ENCODE peak calls at places on chromosomes 7 and 10, in six cellular contexts. T is spleen, M is transverse colon, I is breast epithelium, B is suprapubic skin, C is prostate gland. P is an unnamed sample.

GRCh38 chr10:34908472-34908871 is 93.4 kb upstream of the PARD3 start:
- DNase-seq in T (no peak), M (no peak), I (no peak), B (no peak), C (no peak), P (no peak)

GRCh38 chr7:22267989-22268615 is 88.9 kb downstream of the RAPGEF5 start:
- DNase-seq in T (no peak), M (no peak), I (no peak), B (no peak), C (no peak), P (no peak)

GRCh38 chr10:34679177-34679576 is 135.9 kb downstream of the PARD3 start:
- DNase-seq in T (no peak), M (no peak), I (no peak), B (no peak), C (no peak), P (no peak)

GRCh38 chr7:158017226-158018060 is 570.2 kb downstream of the PTPRN2 start:
- DNase-seq in T (peak; percentile 61), M (no peak), I (peak; percentile 40), B (peak; percentile 33), C (no peak), P (peak; percentile 15)

GRCh38 chr7:123208793-123209192 is 9.0 kb upstream of the SLC13A1 start:
- DNase-seq in T (no peak), M (no peak), I (no peak), B (no peak), C (no peak), P (no peak)

GRCh38 chr7:42029405-42029804 is 207.6 kb downstream of the GLI3 start:
- DNase-seq in T (no peak), M (no peak), I (no peak), B (no peak), C (no peak), P (no peak)

GRCh38 chr10:31194986-31195385 is 124.0 kb upstream of the ZEB1 start:
- DNase-seq in T (no peak), M (no peak), I (no peak), B (no peak), C (no peak), P (no peak)

GRCh38 chr7:24436131-24436920 is 136.9 kb upstream of the PALS2 start:
- DNase-seq in T (no peak), M (no peak), I (no peak), B (no peak), C (no peak), P (no peak)

GRCh38 chr7:40634118-40634517 is 499.3 kb downstream of the SUGCT start:
- DNase-seq in T (no peak), M (no peak), I (no peak), B (no peak), C (no peak), P (no peak)

GRCh38 chr10:3270597-3270996 is 98.0 kb upstream of the PITRM1 start:
- DNase-seq in T (no peak), M (no peak), I (no peak), B (no peak), C (no peak), P (no peak)

GRCh38 chr7:3722396-3722846 is 421.4 kb downstream of the SDK1 start:
- DNase-seq in T (peak; percentile 76), M (no peak), I (no peak), B (no peak), C (no peak), P (no peak)

GRCh38 chr7:55212838-55213237 is 152.3 kb upstream of the LANCL2 start:
- DNase-seq in T (peak; percentile 64), M (no peak), I (no peak), B (no peak), C (no peak), P (no peak)

GRCh38 chr7:106205621-106206222 is 79.1 kb downstream of the NAMPT start:
- DNase-seq in T (no peak), M (no peak), I (no peak), B (no peak), C (peak; percentile 24), P (no peak)

GRCh38 chr10:8137272-8137680 is 82.8 kb downstream of the GATA3 start:
- DNase-seq in T (no peak), M (no peak), I (no peak), B (no peak), C (no peak), P (no peak)

GRCh38 chr7:110157631-110158362 is 933.1 kb upstream of the LRRN3 start:
- DNase-seq in T (no peak), M (no peak), I (no peak), B (no peak), C (no peak), P (no peak)

GRCh38 chr10:102642553-102643345 is 1.5 kb upstream of the TRIM8 start:
- DNase-seq in T (peak; percentile 91), M (peak; percentile 70), I (no peak), B (no peak), C (peak; percentile 75), P (peak; percentile 56)

GRCh38 chr7:71972513-71972912 is 439.6 kb downstream of the CALN1 start:
- DNase-seq in T (no peak), M (no peak), I (no peak), B (no peak), C (no peak), P (no peak)

GRCh38 chr7:51457079-51457478 is 140.5 kb upstream of the COBL start:
- DNase-seq in T (no peak), M (no peak), I (no peak), B (no peak), C (no peak), P (no peak)

GRCh38 chr7:41816111-41816510 is 113.2 kb upstream of the INHBA start:
- DNase-seq in T (no peak), M (no peak), I (no peak), B (no peak), C (no peak), P (no peak)

DNA sequence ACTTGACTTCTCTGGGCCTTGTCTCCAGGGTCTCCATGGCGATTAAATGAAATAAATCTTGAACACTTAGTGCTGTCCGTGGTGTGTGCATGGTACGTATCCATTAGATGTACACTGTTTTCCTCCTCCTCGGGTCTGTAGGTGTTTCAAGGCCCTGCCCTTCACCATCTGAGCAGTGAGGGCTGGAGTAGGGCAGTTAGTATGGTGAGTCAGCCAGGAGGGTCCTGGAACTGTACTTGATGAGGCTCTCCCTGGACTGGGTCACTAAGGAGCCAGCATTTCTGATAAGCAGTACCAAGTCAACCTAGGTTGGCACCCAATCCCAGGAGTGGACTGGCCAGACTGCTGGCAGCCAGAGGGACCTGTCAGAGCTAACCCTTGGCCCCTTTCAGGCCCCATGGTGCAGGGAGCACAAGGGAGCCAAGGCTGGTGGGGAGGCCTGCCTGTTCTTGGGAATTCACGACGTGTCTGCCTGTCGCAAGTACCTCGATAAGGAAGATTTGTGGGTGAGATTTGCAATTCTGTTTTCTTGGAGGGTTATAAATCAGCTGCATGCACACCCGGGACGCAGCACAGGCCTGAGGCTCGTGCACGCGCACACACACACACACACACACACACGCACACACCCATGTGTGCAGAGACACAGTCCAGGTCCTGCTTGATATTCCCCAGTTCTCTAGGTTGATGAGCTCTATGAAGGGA is 114.1 kb downstream of the ZMIZ1 start:
- DNase-seq in T (no peak), M (no peak), I (no peak), B (no peak), C (no peak), P (peak; percentile 83)
- TF ChIP-seq POLR2AphosphoS5 in T (no peak), M (no peak), I (no peak), B (no peak), C (no peak), P (peak; percentile 27)

DNA sequence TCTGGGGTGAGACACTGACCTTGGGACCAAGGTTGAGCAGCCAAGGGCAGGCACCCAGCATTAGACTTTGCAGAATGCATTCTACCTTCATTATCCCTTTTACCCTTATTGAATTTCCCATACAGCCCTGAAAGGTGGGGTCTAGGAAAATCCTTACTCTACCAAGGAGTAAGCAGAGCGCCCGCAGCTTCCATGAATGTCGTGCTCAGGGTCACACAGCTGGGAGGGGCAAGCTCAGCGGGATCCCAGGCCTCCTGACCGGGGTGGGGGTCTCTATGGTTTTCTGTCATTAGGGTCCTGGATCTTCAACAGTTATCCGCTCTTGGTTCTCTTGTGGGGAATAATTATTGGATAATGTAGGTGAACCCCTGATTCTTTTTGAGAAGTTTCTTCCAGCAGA is 30.7 kb upstream of the BTBD16 start:
- DNase-seq in T (peak; percentile 21), M (no peak), I (no peak), B (no peak), C (no peak), P (no peak)
- H3K36me3 ChIP-seq in T (no peaks in the 10 kb centered on the region), M (no peaks in the 10 kb centered on the region), I (no peaks in the 10 kb centered on the region), B (peaks cover 79% of the 10 kb centered on the region), C (no peaks in the 10 kb centered on the region), P (peaks cover 82% of the 10 kb centered on the region)

GRCh38 chr10:80410122-80410521 is 1.8 kb downstream of the PRXL2A start:
- DNase-seq in T (no peak), M (peak; percentile 66), I (no peak), B (no peak), C (no peak), P (no peak)

GRCh38 chr10:80411267-80411668 is 2.9 kb downstream of the PRXL2A start:
- DNase-seq in T (no peak), M (peak; percentile 26), I (no peak), B (no peak), C (no peak), P (no peak)

GRCh38 chr10:80409121-80409520 is 770 bp downstream of the PRXL2A start:
- DNase-seq in T (no peak), M (no peak), I (no peak), B (no peak), C (no peak), P (no peak)

GRCh38 chr10:80411681-80412230 is 3.4 kb downstream of the PRXL2A start:
- DNase-seq in T (no peak), M (no peak), I (no peak), B (no peak), C (no peak), P (no peak)

GRCh38 chr10:80410578-80411145 is 2.3 kb downstream of the PRXL2A start:
- DNase-seq in T (no peak), M (peak; percentile 32), I (no peak), B (no peak), C (no peak), P (no peak)
- TF ChIP-seq POLR2AphosphoS5 in T (no peak), M (no peak), I (no peak), B (no peak), C (no peak), P (no peak)

GRCh38 chr7:139089118-139089517 is 20.4 kb downstream of the ZC3HAV1 start:
- DNase-seq in T (no peak), M (no peak), I (no peak), B (no peak), C (no peak), P (no peak)

GRCh38 chr7:139091677-139091996 is 17.9 kb downstream of the ZC3HAV1 start:
- DNase-seq in T (no peak), M (no peak), I (no peak), B (no peak), C (no peak), P (no peak)

GRCh38 chr7:139087212-139087611 is 22.3 kb downstream of the ZC3HAV1 start:
- DNase-seq in T (no peak), M (no peak), I (no peak), B (no peak), C (no peak), P (no peak)

GRCh38 chr7:139086454-139086853 is 23.1 kb downstream of the ZC3HAV1 start:
- DNase-seq in T (no peak), M (no peak), I (no peak), B (no peak), C (no peak), P (no peak)

DNA sequence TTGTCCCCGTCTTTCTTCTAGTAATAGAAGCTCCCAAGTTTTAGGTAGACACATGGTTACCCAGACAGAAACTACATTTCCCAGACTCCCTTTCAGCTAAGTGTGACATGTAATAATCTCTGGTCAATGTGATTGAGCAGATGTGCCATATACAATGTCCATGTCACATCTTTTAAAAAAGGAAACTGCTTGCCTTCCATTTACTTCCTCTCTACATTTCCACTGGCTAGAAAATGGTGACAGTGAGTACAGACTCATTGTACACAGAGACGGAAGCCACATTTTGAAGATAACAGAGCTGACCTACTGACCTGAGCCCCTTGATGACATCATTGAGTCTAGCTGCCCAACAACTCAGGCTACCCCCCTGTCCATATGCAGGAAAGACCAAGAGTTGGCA is 21.3 kb downstream of the ZC3HAV1 start:
- DNase-seq in T (no peak), M (no peak), I (no peak), B (no peak), C (no peak), P (no peak)
- H3K36me3 ChIP-seq in T (peaks cover 64% of the 10 kb centered on the region), M (no peaks in the 10 kb centered on the region), I (peaks cover 7% of the 10 kb centered on the region), B (peaks cover 63% of the 10 kb centered on the region), C (no peaks in the 10 kb centered on the region), P (peaks cover 27% of the 10 kb centered on the region)

P was measured in upper lobe of left lung.